ENCODE peak calls at places on chromosomes 16 and 17, in ten cellular contexts. One of them, this sample, is unnamed.

GRCh38 chr16:23996258-23996955 is 160.6 kb downstream of the PRKCB start:
- DNase-seq in stomach: peak; percentile 62
- DNase-seq in activated T-cell treated with anti-CD3 and anti-CD28 coated beads, Interleukin-2, amount 50 U/mL, for 4 hours: no peak
- DNase-seq in HT-29: no peak
- DNase-seq in lower leg skin: no peak
- DNase-seq in heart right ventricle: no peak
- DNase-seq in stimulated activated CD4-positive, alpha-beta T cell treated with anti-CD3 and anti-CD28 coated beads, Interleukin-2, amount 100 ng/mL, for 24 hours: no peak
- DNase-seq in NCI-H1436: no peak
- DNase-seq in mesenchymal stem cell: no peak
- DNase-seq in islet precursor cell: no peak
- DNase-seq in this sample: no peak

GRCh38 chr17:82126479-82127314 is 28.7 kb upstream of the FASN start:
- DNase-seq in stomach: no peak
- DNase-seq in activated T-cell treated with anti-CD3 and anti-CD28 coated beads, Interleukin-2, amount 50 U/mL, for 4 hours: peak; percentile 64
- DNase-seq in HT-29: no peak
- DNase-seq in lower leg skin: no peak
- DNase-seq in heart right ventricle: no peak
- DNase-seq in stimulated activated CD4-positive, alpha-beta T cell treated with anti-CD3 and anti-CD28 coated beads, Interleukin-2, amount 100 ng/mL, for 24 hours: peak; percentile 67
- DNase-seq in NCI-H1436: no peak
- DNase-seq in mesenchymal stem cell: no peak
- DNase-seq in islet precursor cell: no peak
- DNase-seq in this sample: no peak

GRCh38 chr17:1639549-1639948 is 6.0 kb downstream of the SCARF1 start:
- DNase-seq in stomach: no peak
- DNase-seq in activated T-cell treated with anti-CD3 and anti-CD28 coated beads, Interleukin-2, amount 50 U/mL, for 4 hours: no peak
- DNase-seq in HT-29: no peak
- DNase-seq in lower leg skin: no peak
- DNase-seq in heart right ventricle: no peak
- DNase-seq in stimulated activated CD4-positive, alpha-beta T cell treated with anti-CD3 and anti-CD28 coated beads, Interleukin-2, amount 100 ng/mL, for 24 hours: no peak
- DNase-seq in NCI-H1436: peak; percentile 54
- DNase-seq in mesenchymal stem cell: no peak
- DNase-seq in islet precursor cell: peak; percentile 73
- DNase-seq in this sample: no peak

GRCh38 chr16:14199624-14200023 is 128.5 kb downstream of the MRTFB start:
- DNase-seq in stomach: no peak
- DNase-seq in activated T-cell treated with anti-CD3 and anti-CD28 coated beads, Interleukin-2, amount 50 U/mL, for 4 hours: no peak
- DNase-seq in HT-29: no peak
- DNase-seq in lower leg skin: no peak
- DNase-seq in heart right ventricle: no peak
- DNase-seq in stimulated activated CD4-positive, alpha-beta T cell treated with anti-CD3 and anti-CD28 coated beads, Interleukin-2, amount 100 ng/mL, for 24 hours: no peak
- DNase-seq in NCI-H1436: no peak
- DNase-seq in mesenchymal stem cell: no peak
- DNase-seq in islet precursor cell: no peak
- DNase-seq in this sample: no peak

GRCh38 chr17:49830605-49831004 is 17.3 kb downstream of the TAC4 start:
- DNase-seq in stomach: no peak
- DNase-seq in activated T-cell treated with anti-CD3 and anti-CD28 coated beads, Interleukin-2, amount 50 U/mL, for 4 hours: no peak
- DNase-seq in HT-29: no peak
- DNase-seq in lower leg skin: no peak
- DNase-seq in heart right ventricle: no peak
- DNase-seq in stimulated activated CD4-positive, alpha-beta T cell treated with anti-CD3 and anti-CD28 coated beads, Interleukin-2, amount 100 ng/mL, for 24 hours: no peak
- DNase-seq in NCI-H1436: no peak
- DNase-seq in mesenchymal stem cell: no peak
- DNase-seq in islet precursor cell: no peak
- DNase-seq in this sample: no peak

GRCh38 chr16:4945560-4946502 is 8.9 kb upstream of the PPL start:
- DNase-seq in stomach: no peak
- DNase-seq in activated T-cell treated with anti-CD3 and anti-CD28 coated beads, Interleukin-2, amount 50 U/mL, for 4 hours: no peak
- DNase-seq in HT-29: peak; percentile 91
- DNase-seq in lower leg skin: peak; percentile 71
- DNase-seq in heart right ventricle: no peak
- DNase-seq in stimulated activated CD4-positive, alpha-beta T cell treated with anti-CD3 and anti-CD28 coated beads, Interleukin-2, amount 100 ng/mL, for 24 hours: no peak
- DNase-seq in NCI-H1436: no peak
- DNase-seq in mesenchymal stem cell: peak; percentile 62
- DNase-seq in islet precursor cell: peak; percentile 82
- DNase-seq in this sample: no peak

GRCh38 chr17:10033982-10034381 is 128.9 kb upstream of the RCVRN start:
- DNase-seq in stomach: no peak
- DNase-seq in activated T-cell treated with anti-CD3 and anti-CD28 coated beads, Interleukin-2, amount 50 U/mL, for 4 hours: no peak
- DNase-seq in HT-29: no peak
- DNase-seq in lower leg skin: no peak
- DNase-seq in heart right ventricle: no peak
- DNase-seq in stimulated activated CD4-positive, alpha-beta T cell treated with anti-CD3 and anti-CD28 coated beads, Interleukin-2, amount 100 ng/mL, for 24 hours: no peak
- DNase-seq in NCI-H1436: no peak
- DNase-seq in mesenchymal stem cell: no peak
- DNase-seq in islet precursor cell: no peak
- DNase-seq in this sample: peak; percentile 83

GRCh38 chr17:73316919-73317505 is 5.2 kb upstream of the CDC42EP4 start:
- DNase-seq in stomach: no peak
- DNase-seq in activated T-cell treated with anti-CD3 and anti-CD28 coated beads, Interleukin-2, amount 50 U/mL, for 4 hours: no peak
- DNase-seq in HT-29: no peak
- DNase-seq in lower leg skin: no peak
- DNase-seq in heart right ventricle: no peak
- DNase-seq in stimulated activated CD4-positive, alpha-beta T cell treated with anti-CD3 and anti-CD28 coated beads, Interleukin-2, amount 100 ng/mL, for 24 hours: no peak
- DNase-seq in NCI-H1436: no peak
- DNase-seq in mesenchymal stem cell: no peak
- DNase-seq in islet precursor cell: no peak
- DNase-seq in this sample: no peak

GRCh38 chr17:73205326-73205980 is 12.6 kb downstream of the COG1 start:
- DNase-seq in stomach: no peak
- DNase-seq in activated T-cell treated with anti-CD3 and anti-CD28 coated beads, Interleukin-2, amount 50 U/mL, for 4 hours: no peak
- DNase-seq in HT-29: no peak
- DNase-seq in lower leg skin: no peak
- DNase-seq in heart right ventricle: no peak
- DNase-seq in stimulated activated CD4-positive, alpha-beta T cell treated with anti-CD3 and anti-CD28 coated beads, Interleukin-2, amount 100 ng/mL, for 24 hours: no peak
- DNase-seq in NCI-H1436: no peak
- DNase-seq in mesenchymal stem cell: no peak
- DNase-seq in islet precursor cell: no peak
- DNase-seq in this sample: no peak

GRCh38 chr16:88618182-88618955 is 20.0 kb upstream of the IL17C start:
- DNase-seq in stomach: no peak
- DNase-seq in activated T-cell treated with anti-CD3 and anti-CD28 coated beads, Interleukin-2, amount 50 U/mL, for 4 hours: no peak
- DNase-seq in HT-29: peak; percentile 40
- DNase-seq in lower leg skin: no peak
- DNase-seq in heart right ventricle: no peak
- DNase-seq in stimulated activated CD4-positive, alpha-beta T cell treated with anti-CD3 and anti-CD28 coated beads, Interleukin-2, amount 100 ng/mL, for 24 hours: no peak
- DNase-seq in NCI-H1436: no peak
- DNase-seq in mesenchymal stem cell: peak; percentile 28
- DNase-seq in islet precursor cell: no peak
- DNase-seq in this sample: no peak

GRCh38 chr17:7703584-7704574 is 1.1 kb upstream of the EFNB3 start:
- DNase-seq in stomach: peak; percentile 29
- DNase-seq in activated T-cell treated with anti-CD3 and anti-CD28 coated beads, Interleukin-2, amount 50 U/mL, for 4 hours: no peak
- DNase-seq in HT-29: peak; percentile 34
- DNase-seq in lower leg skin: no peak
- DNase-seq in heart right ventricle: no peak
- DNase-seq in stimulated activated CD4-positive, alpha-beta T cell treated with anti-CD3 and anti-CD28 coated beads, Interleukin-2, amount 100 ng/mL, for 24 hours: no peak
- DNase-seq in NCI-H1436: peak; percentile 87
- DNase-seq in mesenchymal stem cell: peak; percentile 79
- DNase-seq in islet precursor cell: peak; percentile 95
- DNase-seq in this sample: no peak

GRCh38 chr17:56896968-56897359 is 16.9 kb downstream of the TRIM25 start:
- DNase-seq in stomach: peak; percentile 56
- DNase-seq in activated T-cell treated with anti-CD3 and anti-CD28 coated beads, Interleukin-2, amount 50 U/mL, for 4 hours: no peak
- DNase-seq in HT-29: no peak
- DNase-seq in lower leg skin: no peak
- DNase-seq in heart right ventricle: no peak
- DNase-seq in stimulated activated CD4-positive, alpha-beta T cell treated with anti-CD3 and anti-CD28 coated beads, Interleukin-2, amount 100 ng/mL, for 24 hours: no peak
- DNase-seq in NCI-H1436: no peak
- DNase-seq in mesenchymal stem cell: no peak
- DNase-seq in islet precursor cell: no peak
- DNase-seq in this sample: no peak

GRCh38 chr17:10316986-10317834 is 55.6 kb downstream of the MYH13 start:
- DNase-seq in stomach: peak; percentile 61
- DNase-seq in activated T-cell treated with anti-CD3 and anti-CD28 coated beads, Interleukin-2, amount 50 U/mL, for 4 hours: no peak
- DNase-seq in HT-29: peak; percentile 2
- DNase-seq in lower leg skin: peak; percentile 61
- DNase-seq in heart right ventricle: peak; percentile 47
- DNase-seq in stimulated activated CD4-positive, alpha-beta T cell treated with anti-CD3 and anti-CD28 coated beads, Interleukin-2, amount 100 ng/mL, for 24 hours: peak; percentile 17
- DNase-seq in NCI-H1436: no peak
- DNase-seq in mesenchymal stem cell: peak; percentile 26
- DNase-seq in islet precursor cell: peak; percentile 89
- DNase-seq in this sample: no peak

GRCh38 chr17:75774988-75775668 is 9.5 kb upstream of the UNK start:
- DNase-seq in stomach: no peak
- DNase-seq in activated T-cell treated with anti-CD3 and anti-CD28 coated beads, Interleukin-2, amount 50 U/mL, for 4 hours: no peak
- DNase-seq in HT-29: peak; percentile 68
- DNase-seq in lower leg skin: peak; percentile 20
- DNase-seq in heart right ventricle: no peak
- DNase-seq in stimulated activated CD4-positive, alpha-beta T cell treated with anti-CD3 and anti-CD28 coated beads, Interleukin-2, amount 100 ng/mL, for 24 hours: no peak
- DNase-seq in NCI-H1436: no peak
- DNase-seq in mesenchymal stem cell: peak; percentile 54
- DNase-seq in islet precursor cell: peak; percentile 92
- DNase-seq in this sample: no peak

GRCh38 chr17:64081802-64082799 is 47.8 kb downstream of the ERN1 start:
- DNase-seq in stomach: no peak
- DNase-seq in activated T-cell treated with anti-CD3 and anti-CD28 coated beads, Interleukin-2, amount 50 U/mL, for 4 hours: no peak
- DNase-seq in HT-29: peak; percentile 77
- DNase-seq in lower leg skin: no peak
- DNase-seq in heart right ventricle: no peak
- DNase-seq in stimulated activated CD4-positive, alpha-beta T cell treated with anti-CD3 and anti-CD28 coated beads, Interleukin-2, amount 100 ng/mL, for 24 hours: no peak
- DNase-seq in NCI-H1436: peak; percentile 32
- DNase-seq in mesenchymal stem cell: peak; percentile 92
- DNase-seq in islet precursor cell: peak; percentile 76
- DNase-seq in this sample: peak; percentile 57

GRCh38 chr17:36928450-36929125 is 8.7 kb upstream of the LHX1 start:
- DNase-seq in stomach: no peak
- DNase-seq in activated T-cell treated with anti-CD3 and anti-CD28 coated beads, Interleukin-2, amount 50 U/mL, for 4 hours: no peak
- DNase-seq in HT-29: no peak
- DNase-seq in lower leg skin: no peak
- DNase-seq in heart right ventricle: no peak
- DNase-seq in stimulated activated CD4-positive, alpha-beta T cell treated with anti-CD3 and anti-CD28 coated beads, Interleukin-2, amount 100 ng/mL, for 24 hours: no peak
- DNase-seq in NCI-H1436: no peak
- DNase-seq in mesenchymal stem cell: no peak
- DNase-seq in islet precursor cell: peak; percentile 53
- DNase-seq in this sample: no peak

GRCh38 chr16:49782405-49782804 is 73.5 kb downstream of the ZNF423 start:
- DNase-seq in stomach: no peak
- DNase-seq in activated T-cell treated with anti-CD3 and anti-CD28 coated beads, Interleukin-2, amount 50 U/mL, for 4 hours: no peak
- DNase-seq in HT-29: no peak
- DNase-seq in lower leg skin: no peak
- DNase-seq in heart right ventricle: peak; percentile 25
- DNase-seq in stimulated activated CD4-positive, alpha-beta T cell treated with anti-CD3 and anti-CD28 coated beads, Interleukin-2, amount 100 ng/mL, for 24 hours: no peak
- DNase-seq in NCI-H1436: no peak
- DNase-seq in mesenchymal stem cell: no peak
- DNase-seq in islet precursor cell: no peak
- DNase-seq in this sample: no peak

GRCh38 chr17:1755252-1755992 is 6.4 kb upstream of the SERPINF1 start:
- DNase-seq in stomach: no peak
- DNase-seq in activated T-cell treated with anti-CD3 and anti-CD28 coated beads, Interleukin-2, amount 50 U/mL, for 4 hours: no peak
- DNase-seq in HT-29: no peak
- DNase-seq in lower leg skin: no peak
- DNase-seq in heart right ventricle: no peak
- DNase-seq in stimulated activated CD4-positive, alpha-beta T cell treated with anti-CD3 and anti-CD28 coated beads, Interleukin-2, amount 100 ng/mL, for 24 hours: no peak
- DNase-seq in NCI-H1436: no peak
- DNase-seq in mesenchymal stem cell: no peak
- DNase-seq in islet precursor cell: peak; percentile 54
- DNase-seq in this sample: no peak

GRCh38 chr16:16010194-16010593 is 60.8 kb downstream of the ABCC1 start:
- DNase-seq in stomach: no peak
- DNase-seq in activated T-cell treated with anti-CD3 and anti-CD28 coated beads, Interleukin-2, amount 50 U/mL, for 4 hours: no peak
- DNase-seq in HT-29: no peak
- DNase-seq in lower leg skin: no peak
- DNase-seq in heart right ventricle: no peak
- DNase-seq in stimulated activated CD4-positive, alpha-beta T cell treated with anti-CD3 and anti-CD28 coated beads, Interleukin-2, amount 100 ng/mL, for 24 hours: no peak
- DNase-seq in NCI-H1436: no peak
- DNase-seq in mesenchymal stem cell: no peak
- DNase-seq in islet precursor cell: no peak
- DNase-seq in this sample: no peak

GRCh38 chr17:73696251-73696650 is 52.0 kb upstream of the SDK2 start:
- DNase-seq in stomach: no peak
- DNase-seq in activated T-cell treated with anti-CD3 and anti-CD28 coated beads, Interleukin-2, amount 50 U/mL, for 4 hours: no peak
- DNase-seq in HT-29: no peak
- DNase-seq in lower leg skin: no peak
- DNase-seq in heart right ventricle: no peak
- DNase-seq in stimulated activated CD4-positive, alpha-beta T cell treated with anti-CD3 and anti-CD28 coated beads, Interleukin-2, amount 100 ng/mL, for 24 hours: no peak
- DNase-seq in NCI-H1436: no peak
- DNase-seq in mesenchymal stem cell: no peak
- DNase-seq in islet precursor cell: peak; percentile 15
- DNase-seq in this sample: no peak

GRCh38 chr17:78349831-78350631 is 9.8 kb downstream of the SOCS3 start:
- DNase-seq in stomach: no peak
- DNase-seq in activated T-cell treated with anti-CD3 and anti-CD28 coated beads, Interleukin-2, amount 50 U/mL, for 4 hours: no peak
- DNase-seq in HT-29: no peak
- DNase-seq in lower leg skin: no peak
- DNase-seq in heart right ventricle: no peak
- DNase-seq in stimulated activated CD4-positive, alpha-beta T cell treated with anti-CD3 and anti-CD28 coated beads, Interleukin-2, amount 100 ng/mL, for 24 hours: no peak
- DNase-seq in NCI-H1436: no peak
- DNase-seq in mesenchymal stem cell: no peak
- DNase-seq in islet precursor cell: no peak
- DNase-seq in this sample: no peak

GRCh38 chr17:38747385-38748328 is 479 bp downstream of the PCGF2 start:
- DNase-seq in stomach: no peak
- DNase-seq in activated T-cell treated with anti-CD3 and anti-CD28 coated beads, Interleukin-2, amount 50 U/mL, for 4 hours: no peak
- DNase-seq in HT-29: no peak
- DNase-seq in lower leg skin: no peak
- DNase-seq in heart right ventricle: peak; percentile 71
- DNase-seq in stimulated activated CD4-positive, alpha-beta T cell treated with anti-CD3 and anti-CD28 coated beads, Interleukin-2, amount 100 ng/mL, for 24 hours: peak; percentile 43
- DNase-seq in NCI-H1436: peak; percentile 82
- DNase-seq in mesenchymal stem cell: peak; percentile 48
- DNase-seq in islet precursor cell: peak; percentile 67
- DNase-seq in this sample: no peak

GRCh38 chr16:57941016-57941656 is 29.8 kb downstream of the CNGB1 start:
- DNase-seq in stomach: peak; percentile 94
- DNase-seq in activated T-cell treated with anti-CD3 and anti-CD28 coated beads, Interleukin-2, amount 50 U/mL, for 4 hours: no peak
- DNase-seq in HT-29: no peak
- DNase-seq in lower leg skin: peak; percentile 49
- DNase-seq in heart right ventricle: peak; percentile 48
- DNase-seq in stimulated activated CD4-positive, alpha-beta T cell treated with anti-CD3 and anti-CD28 coated beads, Interleukin-2, amount 100 ng/mL, for 24 hours: no peak
- DNase-seq in NCI-H1436: peak; percentile 28
- DNase-seq in mesenchymal stem cell: no peak
- DNase-seq in islet precursor cell: no peak
- DNase-seq in this sample: peak; percentile 11

GRCh38 chr16:89308391-89309333 is 91.2 kb downstream of the ZNF778 start:
- DNase-seq in stomach: no peak
- DNase-seq in activated T-cell treated with anti-CD3 and anti-CD28 coated beads, Interleukin-2, amount 50 U/mL, for 4 hours: no peak
- DNase-seq in HT-29: no peak
- DNase-seq in lower leg skin: no peak
- DNase-seq in heart right ventricle: no peak
- DNase-seq in stimulated activated CD4-positive, alpha-beta T cell treated with anti-CD3 and anti-CD28 coated beads, Interleukin-2, amount 100 ng/mL, for 24 hours: peak; percentile 49
- DNase-seq in NCI-H1436: no peak
- DNase-seq in mesenchymal stem cell: no peak
- DNase-seq in islet precursor cell: no peak
- DNase-seq in this sample: no peak

GRCh38 chr16:11794991-11795886 is 1.8 kb downstream of the ZC3H7A start:
- DNase-seq in stomach: no peak
- DNase-seq in activated T-cell treated with anti-CD3 and anti-CD28 coated beads, Interleukin-2, amount 50 U/mL, for 4 hours: no peak
- DNase-seq in HT-29: no peak
- DNase-seq in lower leg skin: no peak
- DNase-seq in heart right ventricle: no peak
- DNase-seq in stimulated activated CD4-positive, alpha-beta T cell treated with anti-CD3 and anti-CD28 coated beads, Interleukin-2, amount 100 ng/mL, for 24 hours: no peak
- DNase-seq in NCI-H1436: no peak
- DNase-seq in mesenchymal stem cell: no peak
- DNase-seq in islet precursor cell: no peak
- DNase-seq in this sample: no peak

GRCh38 chr16:11251525-11252481 is 4.2 kb downstream of the SOCS1 start:
- DNase-seq in stomach: peak; percentile 42
- DNase-seq in activated T-cell treated with anti-CD3 and anti-CD28 coated beads, Interleukin-2, amount 50 U/mL, for 4 hours: peak; percentile 82
- DNase-seq in HT-29: no peak
- DNase-seq in lower leg skin: no peak
- DNase-seq in heart right ventricle: no peak
- DNase-seq in stimulated activated CD4-positive, alpha-beta T cell treated with anti-CD3 and anti-CD28 coated beads, Interleukin-2, amount 100 ng/mL, for 24 hours: peak; percentile 86
- DNase-seq in NCI-H1436: no peak
- DNase-seq in mesenchymal stem cell: peak; percentile 73
- DNase-seq in islet precursor cell: no peak
- DNase-seq in this sample: no peak

GRCh38 chr17:76261421-76262215 is 3.5 kb upstream of the UBALD2 start:
- DNase-seq in stomach: no peak
- DNase-seq in activated T-cell treated with anti-CD3 and anti-CD28 coated beads, Interleukin-2, amount 50 U/mL, for 4 hours: no peak
- DNase-seq in HT-29: no peak
- DNase-seq in lower leg skin: no peak
- DNase-seq in heart right ventricle: no peak
- DNase-seq in stimulated activated CD4-positive, alpha-beta T cell treated with anti-CD3 and anti-CD28 coated beads, Interleukin-2, amount 100 ng/mL, for 24 hours: no peak
- DNase-seq in NCI-H1436: peak; percentile 36
- DNase-seq in mesenchymal stem cell: peak; percentile 18
- DNase-seq in islet precursor cell: peak; percentile 74
- DNase-seq in this sample: no peak

GRCh38 chr17:47686661-47687327 is 7.2 kb upstream of the TBKBP1 start:
- DNase-seq in stomach: no peak
- DNase-seq in activated T-cell treated with anti-CD3 and anti-CD28 coated beads, Interleukin-2, amount 50 U/mL, for 4 hours: no peak
- DNase-seq in HT-29: no peak
- DNase-seq in lower leg skin: no peak
- DNase-seq in heart right ventricle: no peak
- DNase-seq in stimulated activated CD4-positive, alpha-beta T cell treated with anti-CD3 and anti-CD28 coated beads, Interleukin-2, amount 100 ng/mL, for 24 hours: no peak
- DNase-seq in NCI-H1436: no peak
- DNase-seq in mesenchymal stem cell: no peak
- DNase-seq in islet precursor cell: no peak
- DNase-seq in this sample: no peak

This sample was measured in HL-60.